ENCODE peak calls at places on chromosomes 1 and 21, in six cellular contexts. L, W, A, C, M and V are unnamed samples.

GRCh38 chr21:45450741-45451740 is 46.1 kb downstream of the COL18A1 start:
- DNase-seq in L (no peak), W (no peak), A (no peak), C (no peak), M (no peak), V (no peak)

GRCh38 chr1:8347635-8348034 is 29.7 kb downstream of the SLC45A1 start:
- DNase-seq in L (no peak), W (no peak), A (no peak), C (no peak), M (no peak), V (no peak)

GRCh38 chr1:93338426-93338825 is 7.3 kb upstream of the DR1 start:
- DNase-seq in L (no peak), W (no peak), A (no peak), C (no peak), M (no peak), V (peak; percentile 65)

GRCh38 chr1:48200166-48200900 is 22.2 kb upstream of the SLC5A9 start:
- DNase-seq in L (no peak), W (no peak), A (no peak), C (no peak), M (no peak), V (no peak)

GRCh38 chr1:15213333-15213732 is 33.7 kb upstream of the FHAD1 start:
- DNase-seq in L (no peak), W (no peak), A (no peak), C (no peak), M (no peak), V (no peak)

GRCh38 chr1:31382379-31382989 is 9.6 kb upstream of the FABP3 start:
- DNase-seq in L (no peak), W (no peak), A (no peak), C (no peak), M (no peak), V (no peak)

GRCh38 chr1:169943963-169944526 is 50.3 kb upstream of the SCYL3 start:
- DNase-seq in L (no peak), W (no peak), A (no peak), C (no peak), M (no peak), V (no peak)

GRCh38 chr1:91226741-91227140 is 177.9 kb downstream of the HFM1 start:
- DNase-seq in L (no peak), W (no peak), A (no peak), C (no peak), M (no peak), V (no peak)

GRCh38 chr1:211825990-211826389 is 4.6 kb downstream of the LPGAT1 start:
- DNase-seq in L (no peak), W (no peak), A (no peak), C (no peak), M (no peak), V (peak; percentile 2)

GRCh38 chr1:158329807-158330206 is 1.5 kb downstream of the CD1B start:
- DNase-seq in L (no peak), W (no peak), A (no peak), C (no peak), M (no peak), V (no peak)

GRCh38 chr1:33330376-33330890 is 9.5 kb upstream of the A3GALT2 start:
- DNase-seq in L (no peak), W (no peak), A (no peak), C (no peak), M (no peak), V (no peak)

GRCh38 chr1:119662034-119662437 is 14.0 kb upstream of the ZNF697 start:
- DNase-seq in L (no peak), W (no peak), A (no peak), C (no peak), M (no peak), V (no peak)

GRCh38 chr1:241423541-241424479 is 66.8 kb upstream of the RGS7 start:
- DNase-seq in L (peak; percentile 35), W (no peak), A (no peak), C (peak; percentile 6), M (no peak), V (no peak)

GRCh38 chr1:195714248-195714647 is 894.0 kb downstream of the KCNT2 start:
- DNase-seq in L (no peak), W (no peak), A (no peak), C (no peak), M (no peak), V (no peak)

GRCh38 chr1:223872308-223872878 is 26.6 kb upstream of the TP53BP2 start:
- DNase-seq in L (no peak), W (no peak), A (no peak), C (no peak), M (no peak), V (no peak)

GRCh38 chr1:64984106-64984505 is 17.8 kb upstream of the JAK1 start:
- DNase-seq in L (no peak), W (peak; percentile 23), A (no peak), C (no peak), M (no peak), V (no peak)

GRCh38 chr1:209633335-209633997 is 18.8 kb downstream of the LAMB3 start:
- DNase-seq in L (no peak), W (no peak), A (no peak), C (no peak), M (no peak), V (no peak)

GRCh38 chr1:116553386-116554115 is 17.3 kb downstream of the CD58 start:
- DNase-seq in L (no peak), W (no peak), A (no peak), C (no peak), M (no peak), V (no peak)

GRCh38 chr1:209692745-209693504 is 11.7 kb upstream of the HSD11B1 start:
- DNase-seq in L (peak; percentile 74), W (peak; percentile 75), A (peak; percentile 29), C (peak; percentile 44), M (peak; percentile 20), V (peak; percentile 70)

GRCh38 chr1:27086628-27087027 is 68.3 kb downstream of the SLC9A1 start:
- DNase-seq in L (no peak), W (no peak), A (no peak), C (no peak), M (no peak), V (no peak)

GRCh38 chr1:64564891-64565290 is 95.0 kb downstream of the CACHD1 start:
- DNase-seq in L (no peak), W (no peak), A (no peak), C (no peak), M (no peak), V (no peak)

GRCh38 chr1:59707216-59707615 is 107.5 kb upstream of the HOOK1 start:
- DNase-seq in L (no peak), W (no peak), A (no peak), C (no peak), M (no peak), V (peak; percentile 44)

GRCh38 chr1:206911064-206911663 is 10.6 kb downstream of the FCMR start:
- DNase-seq in L (no peak), W (peak; percentile 85), A (peak; percentile 18), C (peak; percentile 54), M (no peak), V (peak; percentile 48)